ENCODE peak calls at places on chromosomes 3 and 15, in ten cellular contexts. A is anterior cingulate cortex; I is RPMI8226; J is B cell; S is activated T-helper 1 cell treated with anti-CD3 and anti-CD28 coated beads, Interleukin-2, amount 50 U/mL, for 16 hours; Q is spleen; E is EL; R is GM04503; U is AG04450; C is lower leg skin. N is an unnamed sample.

GRCh38 chr15:70376929-70377691 is 279.4 kb upstream of the TLE3 start:
- DNase-seq in E (peak), U (no peak), S (no peak), R (peak), J (no peak), A (peak), I (no peak), C (peak), Q (no peak), N (no peak)

GRCh38 chr3:141266797-141267555 is 35.4 kb downstream of the PXYLP1 start:
- DNase-seq in A (no peak), Q (no peak), J (peak), S (peak), E (no peak), C (peak), R (no peak), U (no peak), I (no peak), N (no peak)

GRCh38 chr15:98292442-98293240 is 332.1 kb downstream of the ARRDC4 start:
- DNase-seq in Q (no peak), R (no peak), U (no peak), E (peak), S (no peak), I (peak), J (peak), C (no peak), A (peak), N (no peak)

GRCh38 chr15:65870889-65871533 is 1.7 kb downstream of the RAB11A start:
- DNase-seq in I (peak), J (no peak), S (no peak), A (no peak), Q (no peak), U (no peak), R (no peak), E (peak), C (no peak), N (no peak)

GRCh38 chr3:50430950-50431435 is 71.7 kb upstream of the TMEM115 start:
- DNase-seq in I (no peak), S (no peak), Q (no peak), R (no peak), J (no peak), C (no peak), U (no peak), A (no peak), E (no peak), N (no peak)

GRCh38 chr3:8480699-8481098 is 20.9 kb upstream of the LMCD1 start:
- DNase-seq in C (no peak), E (no peak), R (no peak), Q (no peak), J (no peak), S (no peak), A (no peak), U (no peak), I (no peak), N (no peak)

GRCh38 chr15:35560895-35561294 is 14.9 kb upstream of the DPH6 start:
- DNase-seq in U (no peak), A (no peak), Q (no peak), S (no peak), C (no peak), I (no peak), J (no peak), R (no peak), E (no peak), N (no peak)

GRCh38 chr3:170471149-170471548 is 52.5 kb downstream of the CLDN11 start:
- DNase-seq in A (no peak), J (no peak), E (no peak), R (no peak), I (no peak), U (peak), S (no peak), Q (no peak), C (no peak), N (no peak)

GRCh38 chr15:74960995-74961588 is 4.5 kb upstream of the RPP25 start:
- DNase-seq in J (no peak), E (no peak), U (no peak), I (no peak), C (no peak), A (no peak), R (no peak), Q (no peak), S (no peak), N (no peak)

GRCh38 chr3:45968706-45969105 is 25.4 kb downstream of the CXCR6 start:
- DNase-seq in J (no peak), U (no peak), Q (no peak), R (no peak), E (peak), C (no peak), S (no peak), I (no peak), A (no peak), N (no peak)

GRCh38 chr15:41350057-41350717 is 17.5 kb downstream of the NUSAP1 start:
- DNase-seq in C (no peak), J (no peak), R (no peak), A (no peak), E (no peak), Q (no peak), S (no peak), U (no peak), I (no peak), N (no peak)

GRCh38 chr15:60582370-60583036 is 103.6 kb upstream of the ICE2 start:
- DNase-seq in I (no peak), E (no peak), Q (no peak), J (no peak), A (no peak), R (no peak), C (no peak), U (no peak), S (peak), N (no peak)

GRCh38 chr3:107662109-107662477 is 139.3 kb downstream of the BBX start:
- DNase-seq in E (peak), A (no peak), J (no peak), S (no peak), R (peak), C (no peak), I (no peak), U (no peak), Q (no peak), N (no peak)

GRCh38 chr15:66006986-66007385 is 137.7 kb downstream of the RAB11A start:
- DNase-seq in J (no peak), A (no peak), C (no peak), I (no peak), S (no peak), U (no peak), Q (no peak), E (peak), R (no peak), N (peak)

GRCh38 chr3:93843981-93844380 is 129.7 kb downstream of the PROS1 start:
- DNase-seq in U (peak), A (no peak), J (no peak), Q (no peak), I (no peak), S (no peak), E (peak), R (peak), C (no peak), N (no peak)

GRCh38 chr3:126679318-126679751 is 24.4 kb upstream of the TXNRD3 start:
- DNase-seq in E (peak), I (peak), J (peak), S (peak), R (no peak), Q (peak), U (peak), C (peak), A (peak), N (peak)

GRCh38 chr15:74653426-74654082 is 37.9 kb downstream of the CLK3 start:
- DNase-seq in R (peak), E (peak), A (no peak), I (peak), S (no peak), U (no peak), J (no peak), C (peak), Q (no peak), N (no peak)

GRCh38 chr15:84023636-84024035 is 211.9 kb upstream of the GOLGA6L4 start:
- DNase-seq in S (no peak), Q (no peak), R (no peak), C (no peak), U (peak), A (no peak), I (peak), J (no peak), E (peak), N (no peak)

N was measured in RWPE2.